ENCODE peak calls at places on chromosomes 3 and 15, in five cellular contexts. Y is bronchial epithelial cell, K is endothelial cell of umbilical vein, C is GM12865, R is brain microvascular endothelial cell. H is an unnamed sample.

GRCh38 chr3:15768421-15769255 is 29.1 kb downstream of the ANKRD28 start:
- DNase-seq in Y (peak), K (peak), C (peak), R (peak), H (no peak)

GRCh38 chr15:29337156-29337959 is 67.7 kb upstream of the NSMCE3 start:
- DNase-seq in Y (peak), K (no peak), C (no peak), R (no peak), H (no peak)

GRCh38 chr15:69805248-69805953 is 292.3 kb downstream of the TLE3 start:
- DNase-seq in Y (peak), K (no peak), C (no peak), R (no peak), H (no peak)

GRCh38 chr3:194364652-194365434 is 4.7 kb downstream of the LRRC15 start:
- DNase-seq in Y (no peak), K (peak), C (no peak), R (peak), H (no peak)

GRCh38 chr3:127728417-127728816 is 55.7 kb downstream of the ABTB1 start:
- DNase-seq in Y (no peak), K (no peak), C (no peak), R (no peak), H (no peak)

GRCh38 chr3:140736863-140737460 is 59.1 kb downstream of the TRIM42 start:
- DNase-seq in Y (peak), K (peak), C (peak), R (peak), H (peak)

GRCh38 chr3:158539414-158540014 is 31.5 kb upstream of the MLF1 start:
- DNase-seq in Y (peak), K (peak), C (peak), R (peak), H (peak)

GRCh38 chr15:33064878-33065277 is 129.6 kb downstream of the FMN1 start:
- DNase-seq in Y (peak), K (no peak), C (no peak), R (peak), H (no peak)

GRCh38 chr3:157263027-157263426 is 103.1 kb upstream of the CCNL1 start:
- DNase-seq in Y (peak), K (peak), C (no peak), R (peak), H (no peak)

DNA sequence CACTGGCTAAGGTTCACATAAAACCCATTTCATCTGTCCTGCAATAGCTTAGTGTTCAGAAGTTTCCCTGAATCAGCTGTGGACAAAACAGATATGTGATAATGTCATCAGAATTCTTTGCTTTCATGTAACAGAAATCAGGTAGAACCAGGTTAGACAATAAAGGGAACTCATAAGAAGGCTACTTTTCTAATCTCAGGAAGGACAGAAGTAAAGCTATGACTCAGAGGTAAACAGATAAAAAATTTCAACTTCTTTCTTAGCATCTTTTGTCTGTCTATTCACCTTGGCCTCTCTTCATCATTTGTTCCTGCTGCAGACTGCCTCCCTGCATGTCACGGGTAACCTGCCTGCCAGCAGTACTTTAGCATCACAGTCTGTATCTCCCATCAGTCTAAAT is 643.1 kb downstream of the MECOM start:
- DNase-seq in Y (peak), K (no peak), C (no peak), R (no peak), H (no peak)
- H3K4me3 ChIP-seq in Y (no peak), K (no peak), C (no peak), R (no peak), H (no peak)

GRCh38 chr3:48427630-48427962 is 2.3 kb downstream of the PLXNB1 start:
- DNase-seq in Y (no peak), K (no peak), C (no peak), R (no peak), H (no peak)

GRCh38 chr3:48428863-48429415 is 947 bp downstream of the PLXNB1 start:
- DNase-seq in Y (no peak), K (peak), C (no peak), R (no peak), H (peak)

GRCh38 chr3:48426944-48427629 is 2.8 kb downstream of the PLXNB1 start:
- DNase-seq in Y (no peak), K (no peak), C (no peak), R (no peak), H (no peak)

GRCh38 chr3:48429416-48430358 is at the start of gene PLXNB1:
- DNase-seq in Y (peak), K (peak), C (peak), R (no peak), H (peak)

DNA sequence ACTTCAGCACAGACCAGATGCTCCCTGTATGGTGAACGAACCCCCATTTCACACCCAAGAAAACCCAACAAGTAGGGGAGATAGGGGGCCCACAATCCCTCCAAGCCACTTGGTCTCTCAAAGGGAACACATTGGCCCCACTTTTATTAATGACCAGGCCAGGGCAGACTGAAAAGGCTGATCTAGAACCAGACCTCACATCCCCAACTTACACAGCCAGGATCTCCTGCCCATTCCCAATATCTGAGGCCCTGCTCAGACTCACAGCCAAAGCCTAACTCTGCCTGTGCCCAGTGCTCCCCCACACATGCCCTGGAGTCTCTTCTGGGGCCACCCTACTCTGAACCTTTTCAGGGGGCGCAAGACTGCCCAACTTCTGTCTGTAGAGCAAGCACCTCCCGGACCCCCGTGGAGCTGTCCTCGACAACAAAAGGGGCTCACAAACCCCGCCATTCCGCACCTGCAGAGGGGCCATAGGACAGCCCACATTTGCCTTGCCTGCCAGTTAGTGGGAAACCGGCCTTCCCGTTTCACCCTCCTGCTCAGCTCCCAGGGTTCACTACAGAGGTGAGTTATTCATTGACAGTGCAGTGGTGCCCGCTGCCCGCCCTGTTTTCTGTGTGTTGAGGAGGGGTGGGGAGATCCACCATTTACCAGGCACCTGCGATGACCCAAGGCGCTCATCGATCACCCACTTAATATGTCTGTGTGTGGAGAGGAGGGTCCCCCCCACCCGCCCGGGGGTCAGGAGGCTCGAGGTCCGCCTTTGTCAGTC is 1.6 kb downstream of the PLXNB1 start:
- DNase-seq in Y (no peak), K (no peak), C (no peak), R (no peak), H (no peak)
- H3K4me3 ChIP-seq in Y (peak), K (peak), C (peak), R (peak), H (peak)

GRCh38 chr3:47197287-47197686 is 33.4 kb upstream of the SETD2 start:
- DNase-seq in Y (no peak), K (no peak), C (no peak), R (no peak), H (no peak)
- H3K4me3 ChIP-seq in Y (no peak), K (no peak), C (no peak), R (no peak), H (no peak)

DNA sequence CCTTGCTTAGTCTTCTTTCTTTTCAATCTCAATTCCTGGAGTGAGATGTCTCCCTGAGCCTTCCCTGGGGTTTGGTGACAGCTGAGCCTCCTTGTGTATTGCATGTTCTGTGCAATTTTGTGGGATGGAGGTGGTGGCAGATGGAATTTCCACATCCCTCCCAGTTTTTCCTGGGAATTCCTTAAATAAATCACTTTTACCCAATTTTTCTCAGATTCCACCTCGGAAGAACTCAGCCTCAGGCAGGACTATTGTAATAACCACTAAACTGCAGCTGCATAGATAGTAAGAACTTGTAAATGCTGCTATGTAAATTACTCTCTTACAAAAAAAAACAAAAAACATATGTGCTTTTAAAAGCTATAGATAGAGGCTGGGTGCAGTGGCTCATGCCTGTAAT is 88.5 kb upstream of the ABHD17C start:
- DNase-seq in Y (no peak), K (no peak), C (no peak), R (no peak), H (no peak)
- H3K4me3 ChIP-seq in Y (no peak), K (no peak), C (no peak), R (no peak), H (no peak)

GRCh38 chr3:46096781-46097180 is 69.5 kb upstream of the XCR1 start:
- DNase-seq in Y (no peak), K (no peak), C (no peak), R (no peak), H (no peak)

GRCh38 chr3:46096336-46096735 is 69.1 kb upstream of the XCR1 start:
- DNase-seq in Y (no peak), K (no peak), C (no peak), R (no peak), H (no peak)

GRCh38 chr3:46097691-46098241 is 70.5 kb upstream of the XCR1 start:
- DNase-seq in Y (no peak), K (no peak), C (peak), R (peak), H (peak)

GRCh38 chr3:46100812-46101211 is 73.5 kb upstream of the XCR1 start:
- DNase-seq in Y (no peak), K (no peak), C (no peak), R (no peak), H (no peak)

DNA sequence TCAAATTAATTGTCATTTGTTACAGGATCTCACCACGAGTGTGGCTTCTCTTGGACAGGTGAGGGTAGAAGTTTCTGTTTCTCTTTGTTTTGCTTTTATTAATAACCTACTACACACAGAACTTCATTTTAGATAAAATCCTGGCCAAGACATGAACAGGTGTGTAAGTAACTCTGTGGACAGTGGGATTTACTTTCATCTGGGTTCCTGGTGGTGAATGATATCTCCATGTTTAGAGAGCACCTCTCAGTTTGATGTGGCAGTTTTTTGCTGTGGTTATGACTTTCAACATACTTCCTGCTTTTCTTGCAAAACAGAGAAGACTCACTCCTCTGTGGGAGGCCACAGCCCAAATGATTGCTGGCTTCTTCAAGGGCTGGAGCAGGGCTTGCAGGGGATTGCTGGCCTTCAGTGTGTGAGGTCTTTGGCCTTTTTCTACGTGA is 71.1 kb upstream of the XCR1 start:
- DNase-seq in Y (peak), K (no peak), C (peak), R (peak), H (peak)
- H3K4me3 ChIP-seq in Y (no peak), K (no peak), C (peak), R (no peak), H (no peak)

DNA sequence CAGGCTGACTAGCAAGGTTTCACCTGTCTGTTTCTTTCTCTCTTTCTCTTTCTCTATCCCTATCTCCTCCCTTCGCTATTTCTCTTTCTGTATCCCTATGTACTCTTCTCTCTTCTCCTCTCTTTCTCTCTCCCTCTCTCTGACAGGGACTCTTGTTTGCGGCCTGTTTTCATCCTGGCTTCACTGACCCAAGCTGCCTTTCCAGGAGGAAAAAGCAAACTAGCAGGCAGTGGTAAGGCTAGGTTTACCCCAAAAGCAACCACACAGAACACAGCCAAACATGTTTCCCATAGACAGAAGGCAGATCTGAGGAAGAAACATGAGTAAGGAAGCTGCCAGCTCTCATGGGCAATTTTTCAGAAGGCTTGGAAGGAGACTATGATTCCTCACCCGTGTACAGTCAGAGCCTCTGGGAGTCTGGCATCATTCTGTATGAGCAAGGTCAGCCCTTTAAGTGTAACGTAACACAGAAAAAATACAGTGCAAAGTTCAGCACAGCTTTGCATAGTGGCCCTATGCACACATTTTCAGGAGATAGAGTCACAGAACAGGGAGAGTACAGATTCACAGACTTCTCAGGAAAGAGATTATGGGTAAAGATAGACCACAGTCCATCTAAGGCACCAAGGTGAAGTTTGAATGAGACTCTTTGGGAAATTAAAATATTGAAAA is 61.0 kb downstream of the OCA2 start:
- DNase-seq in Y (no peak), K (no peak), C (no peak), R (no peak), H (no peak)
- H3K4me3 ChIP-seq in Y (no peak), K (no peak), C (no peak), R (no peak), H (no peak)

H was measured in DND-41.